ENCODE peak calls at places on chromosomes 12 and 14, in seven cellular contexts. One of them, this sample, is unnamed. For H3K4me1, the result is how much of the 10 kb centered on the place peaks cover.

GRCh38 chr12:20601668-20602280 is 93.4 kb upstream of the SLCO1C1 start:
- DNase-seq in CD8-positive, alpha-beta T cell: no peak
- DNase-seq in H9: no peak
- DNase-seq in cardiac muscle cell: peak
- DNase-seq in CD4-positive, CD25-positive, alpha-beta regulatory T cell: no peak
- DNase-seq in DND-41: no peak
- DNase-seq in A549: peak
- DNase-seq in this sample: no peak

GRCh38 chr12:30694412-30694955 is 1.2 kb downstream of the IPO8 start:
- DNase-seq in DND-41: no peak
- DNase-seq in cardiac muscle cell: no peak
- DNase-seq in A549: no peak
- DNase-seq in CD8-positive, alpha-beta T cell: no peak
- DNase-seq in CD4-positive, CD25-positive, alpha-beta regulatory T cell: no peak
- DNase-seq in H9: no peak
- DNase-seq in this sample: no peak

GRCh38 chr14:54567224-54567633 is 301 bp downstream of the SAMD4A start:
- DNase-seq in cardiac muscle cell: peak
- DNase-seq in H9: peak
- DNase-seq in CD8-positive, alpha-beta T cell: peak
- DNase-seq in CD4-positive, CD25-positive, alpha-beta regulatory T cell: no peak
- DNase-seq in A549: no peak
- DNase-seq in DND-41: no peak
- DNase-seq in this sample: no peak

GRCh38 chr14:90612801-90613200 is 203.4 kb downstream of the TTC7B start:
- DNase-seq in DND-41: no peak
- DNase-seq in CD4-positive, CD25-positive, alpha-beta regulatory T cell: no peak
- DNase-seq in CD8-positive, alpha-beta T cell: no peak
- DNase-seq in H9: no peak
- DNase-seq in A549: no peak
- DNase-seq in cardiac muscle cell: no peak
- DNase-seq in this sample: no peak

GRCh38 chr12:109294286-109294796 is 14.7 kb downstream of the FOXN4 start:
- DNase-seq in H9: no peak
- DNase-seq in A549: no peak
- DNase-seq in CD8-positive, alpha-beta T cell: no peak
- DNase-seq in DND-41: no peak
- DNase-seq in CD4-positive, CD25-positive, alpha-beta regulatory T cell: no peak
- DNase-seq in cardiac muscle cell: no peak
- DNase-seq in this sample: no peak

GRCh38 chr12:46209914-46210834 is 58.7 kb downstream of the SLC38A1 start:
- DNase-seq in cardiac muscle cell: peak
- DNase-seq in A549: no peak
- DNase-seq in DND-41: peak
- DNase-seq in H9: no peak
- DNase-seq in CD4-positive, CD25-positive, alpha-beta regulatory T cell: peak
- DNase-seq in CD8-positive, alpha-beta T cell: peak
- DNase-seq in this sample: no peak

GRCh38 chr12:59803735-59804134 is 207.9 kb downstream of the SLC16A7 start:
- DNase-seq in CD4-positive, CD25-positive, alpha-beta regulatory T cell: no peak
- DNase-seq in A549: no peak
- DNase-seq in H9: no peak
- DNase-seq in CD8-positive, alpha-beta T cell: no peak
- DNase-seq in DND-41: no peak
- DNase-seq in cardiac muscle cell: no peak
- DNase-seq in this sample: no peak

GRCh38 chr12:121404734-121405133 is 4.8 kb downstream of the RNF34 start:
- DNase-seq in DND-41: no peak
- DNase-seq in A549: no peak
- DNase-seq in CD8-positive, alpha-beta T cell: no peak
- DNase-seq in cardiac muscle cell: peak
- DNase-seq in H9: no peak
- DNase-seq in CD4-positive, CD25-positive, alpha-beta regulatory T cell: no peak
- DNase-seq in this sample: no peak

GRCh38 chr12:63294327-63294632 is 143.3 kb upstream of the AVPR1A start:
- DNase-seq in cardiac muscle cell: no peak
- DNase-seq in H9: no peak
- DNase-seq in A549: peak
- DNase-seq in CD4-positive, CD25-positive, alpha-beta regulatory T cell: no peak
- DNase-seq in DND-41: no peak
- DNase-seq in CD8-positive, alpha-beta T cell: no peak
- DNase-seq in this sample: no peak

GRCh38 chr12:59403259-59403932 is 192.4 kb upstream of the SLC16A7 start:
- DNase-seq in cardiac muscle cell: peak
- DNase-seq in A549: peak
- DNase-seq in H9: peak
- DNase-seq in DND-41: peak
- DNase-seq in CD8-positive, alpha-beta T cell: peak
- DNase-seq in CD4-positive, CD25-positive, alpha-beta regulatory T cell: peak
- DNase-seq in this sample: peak

GRCh38 chr12:12684375-12685106 is 11.4 kb downstream of the GPR19 start:
- DNase-seq in CD4-positive, CD25-positive, alpha-beta regulatory T cell: no peak
- DNase-seq in cardiac muscle cell: peak
- DNase-seq in DND-41: peak
- DNase-seq in CD8-positive, alpha-beta T cell: no peak
- DNase-seq in A549: no peak
- DNase-seq in H9: peak
- DNase-seq in this sample: no peak

GRCh38 chr12:132285991-132286681 is 43.3 kb downstream of the GALNT9 start:
- DNase-seq in CD4-positive, CD25-positive, alpha-beta regulatory T cell: no peak
- DNase-seq in A549: no peak
- DNase-seq in CD8-positive, alpha-beta T cell: no peak
- DNase-seq in DND-41: no peak
- DNase-seq in H9: peak
- DNase-seq in cardiac muscle cell: peak
- DNase-seq in this sample: no peak

GRCh38 chr12:118375348-118375747 is 1.0 kb upstream of the SUDS3 start:
- DNase-seq in CD4-positive, CD25-positive, alpha-beta regulatory T cell: no peak
- DNase-seq in H9: no peak
- DNase-seq in DND-41: no peak
- DNase-seq in A549: no peak
- DNase-seq in cardiac muscle cell: no peak
- DNase-seq in CD8-positive, alpha-beta T cell: no peak
- DNase-seq in this sample: no peak
- H3K4me1 ChIP-seq in CD4-positive, CD25-positive, alpha-beta regulatory T cell: under half
- H3K4me1 ChIP-seq in H9: under half
- H3K4me1 ChIP-seq in DND-41: half or more
- H3K4me1 ChIP-seq in A549: under half
- H3K4me1 ChIP-seq in cardiac muscle cell: under half
- H3K4me1 ChIP-seq in CD8-positive, alpha-beta T cell: under half
- H3K4me1 ChIP-seq in this sample: under half

DNA sequence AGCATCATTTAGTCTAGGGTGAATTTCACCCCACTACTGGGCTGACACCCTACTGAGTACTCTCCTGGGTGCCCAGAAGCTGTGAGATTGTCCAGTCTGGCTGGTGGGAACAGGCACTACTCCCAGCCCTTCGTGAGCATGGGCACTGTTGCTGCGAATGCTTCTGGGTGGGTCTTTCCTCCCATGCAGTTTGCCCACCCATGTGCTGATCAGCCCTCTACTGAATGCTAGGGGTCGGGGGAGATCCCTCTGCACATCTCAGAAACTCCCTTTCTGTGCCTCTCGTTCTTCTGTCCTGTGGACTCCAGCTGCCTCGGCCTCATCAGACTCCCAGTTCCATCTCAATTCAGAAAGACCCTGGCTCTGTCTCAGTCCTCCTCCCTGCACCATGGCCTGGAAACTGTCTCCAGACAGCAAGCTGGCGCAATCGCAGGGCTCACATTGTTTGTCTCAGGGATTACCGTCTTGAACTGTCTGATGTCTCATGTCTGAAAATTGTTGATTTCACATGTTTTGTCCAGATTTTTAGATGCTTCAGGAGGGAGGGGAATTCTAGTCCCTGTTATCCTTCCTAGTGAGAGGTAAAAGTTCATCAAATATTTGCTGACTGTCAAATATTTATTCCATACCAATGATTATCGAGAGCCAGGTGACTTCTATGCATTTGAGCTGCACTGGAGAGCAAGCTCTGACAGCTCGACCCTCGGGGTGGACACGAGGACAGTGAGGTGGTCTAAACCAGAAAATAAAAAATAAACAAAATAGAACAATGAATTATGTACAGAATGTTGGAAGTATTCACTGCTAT is 316.6 kb upstream of the RTL1 start:
- DNase-seq in DND-41: peak
- DNase-seq in CD4-positive, CD25-positive, alpha-beta regulatory T cell: no peak
- DNase-seq in cardiac muscle cell: no peak
- DNase-seq in CD8-positive, alpha-beta T cell: no peak
- DNase-seq in A549: no peak
- DNase-seq in H9: no peak
- DNase-seq in this sample: no peak
- H3K4me1 ChIP-seq in DND-41: under half
- H3K4me1 ChIP-seq in CD4-positive, CD25-positive, alpha-beta regulatory T cell: under half
- H3K4me1 ChIP-seq in cardiac muscle cell: under half
- H3K4me1 ChIP-seq in CD8-positive, alpha-beta T cell: under half
- H3K4me1 ChIP-seq in A549: under half
- H3K4me1 ChIP-seq in H9: under half
- H3K4me1 ChIP-seq in this sample: under half

GRCh38 chr12:128356547-128356946 is 89.6 kb downstream of the TMEM132C start:
- DNase-seq in DND-41: no peak
- DNase-seq in CD8-positive, alpha-beta T cell: no peak
- DNase-seq in CD4-positive, CD25-positive, alpha-beta regulatory T cell: no peak
- DNase-seq in cardiac muscle cell: no peak
- DNase-seq in H9: no peak
- DNase-seq in A549: no peak
- DNase-seq in this sample: no peak
- H3K4me1 ChIP-seq in DND-41: under half
- H3K4me1 ChIP-seq in CD8-positive, alpha-beta T cell: under half
- H3K4me1 ChIP-seq in CD4-positive, CD25-positive, alpha-beta regulatory T cell: under half
- H3K4me1 ChIP-seq in cardiac muscle cell: under half
- H3K4me1 ChIP-seq in H9: under half
- H3K4me1 ChIP-seq in A549: under half
- H3K4me1 ChIP-seq in this sample: under half

GRCh38 chr12:120235369-120236123 is 30.0 kb downstream of the PXN start:
- DNase-seq in CD8-positive, alpha-beta T cell: no peak
- DNase-seq in A549: peak
- DNase-seq in CD4-positive, CD25-positive, alpha-beta regulatory T cell: no peak
- DNase-seq in DND-41: no peak
- DNase-seq in cardiac muscle cell: peak
- DNase-seq in H9: peak
- DNase-seq in this sample: no peak

GRCh38 chr12:120234643-120235368 is 30.7 kb downstream of the PXN start:
- DNase-seq in CD8-positive, alpha-beta T cell: no peak
- DNase-seq in A549: peak
- DNase-seq in cardiac muscle cell: peak
- DNase-seq in CD4-positive, CD25-positive, alpha-beta regulatory T cell: no peak
- DNase-seq in H9: peak
- DNase-seq in DND-41: no peak
- DNase-seq in this sample: peak

GRCh38 chr12:120238839-120239445 is 26.6 kb downstream of the PXN start:
- DNase-seq in CD8-positive, alpha-beta T cell: no peak
- DNase-seq in A549: no peak
- DNase-seq in H9: no peak
- DNase-seq in CD4-positive, CD25-positive, alpha-beta regulatory T cell: no peak
- DNase-seq in DND-41: no peak
- DNase-seq in cardiac muscle cell: no peak
- DNase-seq in this sample: no peak

GRCh38 chr12:120238224-120238616 is 27.3 kb downstream of the PXN start:
- DNase-seq in CD4-positive, CD25-positive, alpha-beta regulatory T cell: no peak
- DNase-seq in H9: no peak
- DNase-seq in A549: no peak
- DNase-seq in CD8-positive, alpha-beta T cell: no peak
- DNase-seq in DND-41: no peak
- DNase-seq in cardiac muscle cell: no peak
- DNase-seq in this sample: no peak

GRCh38 chr12:120236124-120236398 is 29.5 kb downstream of the PXN start:
- DNase-seq in H9: no peak
- DNase-seq in A549: no peak
- DNase-seq in CD4-positive, CD25-positive, alpha-beta regulatory T cell: no peak
- DNase-seq in DND-41: no peak
- DNase-seq in cardiac muscle cell: no peak
- DNase-seq in CD8-positive, alpha-beta T cell: no peak
- DNase-seq in this sample: no peak
- H3K4me1 ChIP-seq in H9: under half
- H3K4me1 ChIP-seq in A549: half or more
- H3K4me1 ChIP-seq in CD4-positive, CD25-positive, alpha-beta regulatory T cell: half or more
- H3K4me1 ChIP-seq in DND-41: under half
- H3K4me1 ChIP-seq in cardiac muscle cell: half or more
- H3K4me1 ChIP-seq in CD8-positive, alpha-beta T cell: half or more
- H3K4me1 ChIP-seq in this sample: half or more

DNA sequence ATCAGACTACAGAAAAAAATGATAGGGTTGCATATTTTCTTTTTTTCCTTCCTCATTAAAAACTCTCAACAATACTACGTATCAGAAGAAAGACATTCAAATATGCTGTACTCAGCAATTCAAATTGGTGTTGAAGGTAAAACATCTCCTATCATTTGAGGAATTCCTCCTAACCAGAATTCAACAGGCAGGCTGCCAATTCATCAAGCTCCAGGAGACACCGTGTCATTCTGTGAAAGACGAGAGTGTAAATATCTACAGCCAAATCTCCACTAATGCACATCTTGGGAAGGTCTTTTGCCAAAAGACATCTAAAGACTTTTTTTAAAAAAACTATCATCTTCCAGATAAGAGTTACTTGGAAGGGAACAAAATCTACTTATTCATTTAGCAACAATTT is 26.6 kb downstream of the NT5DC3 start:
- DNase-seq in DND-41: no peak
- DNase-seq in A549: no peak
- DNase-seq in cardiac muscle cell: no peak
- DNase-seq in H9: no peak
- DNase-seq in CD4-positive, CD25-positive, alpha-beta regulatory T cell: no peak
- DNase-seq in CD8-positive, alpha-beta T cell: no peak
- DNase-seq in this sample: no peak
- H3K4me1 ChIP-seq in DND-41: under half
- H3K4me1 ChIP-seq in A549: under half
- H3K4me1 ChIP-seq in cardiac muscle cell: under half
- H3K4me1 ChIP-seq in H9: under half
- H3K4me1 ChIP-seq in CD4-positive, CD25-positive, alpha-beta regulatory T cell: under half
- H3K4me1 ChIP-seq in CD8-positive, alpha-beta T cell: under half
- H3K4me1 ChIP-seq in this sample: under half

DNA sequence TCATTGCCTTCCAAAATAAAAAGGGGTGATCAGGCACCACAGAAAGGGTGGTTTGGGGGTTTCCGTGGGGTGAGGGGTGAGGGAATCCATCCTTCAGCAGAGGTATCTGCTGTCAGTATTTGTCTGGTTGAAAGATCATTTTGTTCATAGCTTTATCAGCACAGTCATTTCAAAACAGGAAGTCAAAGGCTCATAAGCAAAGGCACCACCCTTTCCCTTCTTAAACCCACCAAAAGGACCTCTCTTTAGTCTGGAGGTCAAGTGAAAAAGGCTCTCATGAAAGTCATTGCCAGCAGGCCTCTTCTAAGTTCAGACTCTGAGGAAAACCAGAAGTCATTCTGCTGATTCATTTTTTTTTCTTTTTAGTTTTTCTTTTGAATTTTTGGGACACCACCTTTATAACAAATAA is 6.2 kb downstream of the CHST11 start:
- DNase-seq in A549: no peak
- DNase-seq in cardiac muscle cell: peak
- DNase-seq in H9: no peak
- DNase-seq in CD8-positive, alpha-beta T cell: peak
- DNase-seq in CD4-positive, CD25-positive, alpha-beta regulatory T cell: peak
- DNase-seq in DND-41: no peak
- DNase-seq in this sample: no peak
- H3K4me1 ChIP-seq in A549: under half
- H3K4me1 ChIP-seq in cardiac muscle cell: under half
- H3K4me1 ChIP-seq in H9: under half
- H3K4me1 ChIP-seq in CD8-positive, alpha-beta T cell: half or more
- H3K4me1 ChIP-seq in CD4-positive, CD25-positive, alpha-beta regulatory T cell: half or more
- H3K4me1 ChIP-seq in DND-41: half or more
- H3K4me1 ChIP-seq in this sample: under half

This sample was measured in Panc1.